ENCODE peak calls at places on chromosome 16, in ten cellular contexts. Z is suprapubic skin, L is A549, X is uterus, Y is heart left ventricle, S is sigmoid colon, O is adrenal gland, W is lower leg skin, K is HCT116, A is tibial nerve. D is an unnamed sample.

GRCh38 chr16:4980691-4981090 is 22.6 kb downstream of the SEC14L5 start:
- DNase-seq in Z (no peak), L (no peak), X (no peak), Y (no peak), S (no peak), O (no peak), W (no peak), K (no peak), A (no peak), D (no peak)

GRCh38 chr16:15046692-15047376 is 9.0 kb downstream of the NTAN1 start:
- DNase-seq in Z (no peak), L (peak), X (no peak), Y (no peak), S (no peak), O (no peak), W (no peak), K (no peak), A (no peak), D (no peak)

GRCh38 chr16:54821731-54822130 is 108.9 kb upstream of the IRX5 start:
- DNase-seq in Z (no peak), L (no peak), X (no peak), Y (no peak), S (no peak), O (no peak), W (no peak), K (no peak), A (no peak), D (no peak)

GRCh38 chr16:50430076-50430475 is 61.3 kb upstream of the BRD7 start:
- DNase-seq in Z (no peak), L (no peak), X (no peak), Y (no peak), S (no peak), O (no peak), W (no peak), K (no peak), A (no peak), D (no peak)

GRCh38 chr16:87765473-87765775 is 362 bp downstream of the KLHDC4 start:
- DNase-seq in Z (no peak), L (no peak), X (no peak), Y (no peak), S (no peak), O (no peak), W (no peak), K (no peak), A (no peak), D (peak)

GRCh38 chr16:3722508-3722907 is 5.2 kb upstream of the TRAP1 start:
- DNase-seq in Z (no peak), L (no peak), X (no peak), Y (no peak), S (no peak), O (no peak), W (no peak), K (no peak), A (no peak), D (no peak)

GRCh38 chr16:89330177-89330856 is 112.8 kb downstream of the ZNF778 start:
- DNase-seq in Z (no peak), L (peak), X (no peak), Y (no peak), S (no peak), O (no peak), W (no peak), K (peak), A (no peak), D (peak)

GRCh38 chr16:48231675-48232214 is 12.4 kb upstream of the LONP2 start:
- DNase-seq in Z (no peak), L (peak), X (peak), Y (no peak), S (no peak), O (peak), W (no peak), K (peak), A (no peak), D (peak)

GRCh38 chr16:88773812-88774291 is 11.2 kb downstream of the PIEZO1 start:
- DNase-seq in Z (no peak), L (no peak), X (no peak), Y (no peak), S (peak), O (peak), W (no peak), K (no peak), A (no peak), D (peak)

GRCh38 chr16:56936491-56936890 is 4.5 kb downstream of the HERPUD1 start:
- DNase-seq in Z (no peak), L (no peak), X (no peak), Y (no peak), S (no peak), O (no peak), W (no peak), K (no peak), A (no peak), D (no peak)

GRCh38 chr16:56933266-56933619 is 1.3 kb downstream of the HERPUD1 start:
- DNase-seq in Z (no peak), L (no peak), X (no peak), Y (no peak), S (peak), O (no peak), W (no peak), K (no peak), A (no peak), D (no peak)

GRCh38 chr16:56935201-56935600 is 3.3 kb downstream of the HERPUD1 start:
- DNase-seq in Z (no peak), L (no peak), X (no peak), Y (no peak), S (no peak), O (no peak), W (no peak), K (no peak), A (no peak), D (no peak)

GRCh38 chr16:56932588-56933265 is 785 bp downstream of the HERPUD1 start:
- DNase-seq in Z (peak), L (peak), X (peak), Y (peak), S (peak), O (peak), W (peak), K (peak), A (peak), D (peak)

GRCh38 chr16:56933828-56934598 is 2.1 kb downstream of the HERPUD1 start:
- DNase-seq in Z (no peak), L (no peak), X (no peak), Y (no peak), S (no peak), O (no peak), W (no peak), K (no peak), A (no peak), D (no peak)
- TF ChIP-seq POLR2A in Z (no peak), L (no peak), X (no peak), Y (no peak), S (no peak), O (no peak), W (no peak), K (no peak), A (no peak), D (no peak)

DNA sequence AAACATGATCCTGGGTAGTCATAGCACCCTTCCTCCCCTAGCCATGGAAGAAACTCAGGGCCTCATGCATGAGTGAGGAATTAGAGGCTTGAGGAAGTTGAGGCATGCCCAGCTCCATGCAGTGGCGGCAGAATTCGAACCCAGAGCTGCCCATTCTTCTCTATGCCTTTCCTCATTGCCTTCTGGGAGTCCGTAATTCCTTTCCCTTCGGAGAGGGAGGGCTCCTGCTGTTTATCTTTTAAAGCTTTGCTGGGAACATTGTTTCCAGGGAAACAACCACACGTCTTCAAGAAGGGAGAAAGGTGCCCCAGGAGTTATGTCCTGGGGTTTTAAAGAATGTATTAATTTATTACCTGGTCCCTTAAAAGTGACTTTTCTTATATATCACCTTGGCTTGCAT is 8.5 kb downstream of the CRISPLD2 start:
- DNase-seq in Z (no peak), L (no peak), X (no peak), Y (no peak), S (no peak), O (no peak), W (no peak), K (no peak), A (no peak), D (no peak)
- TF ChIP-seq POLR2A in Z (no peak), L (no peak), X (no peak), Y (no peak), S (no peak), O (no peak), W (no peak), K (no peak), A (no peak), D (no peak)

GRCh38 chr16:679808-680624 is at the start of gene STUB1:
- DNase-seq in Z (peak), L (peak), X (peak), Y (peak), S (peak), O (peak), W (peak), K (peak), A (peak), D (peak)
- TF ChIP-seq POLR2A in Z (peak), L (peak), X (peak), Y (peak), S (no peak), O (peak), W (peak), K (peak), A (peak), D (peak)

DNA sequence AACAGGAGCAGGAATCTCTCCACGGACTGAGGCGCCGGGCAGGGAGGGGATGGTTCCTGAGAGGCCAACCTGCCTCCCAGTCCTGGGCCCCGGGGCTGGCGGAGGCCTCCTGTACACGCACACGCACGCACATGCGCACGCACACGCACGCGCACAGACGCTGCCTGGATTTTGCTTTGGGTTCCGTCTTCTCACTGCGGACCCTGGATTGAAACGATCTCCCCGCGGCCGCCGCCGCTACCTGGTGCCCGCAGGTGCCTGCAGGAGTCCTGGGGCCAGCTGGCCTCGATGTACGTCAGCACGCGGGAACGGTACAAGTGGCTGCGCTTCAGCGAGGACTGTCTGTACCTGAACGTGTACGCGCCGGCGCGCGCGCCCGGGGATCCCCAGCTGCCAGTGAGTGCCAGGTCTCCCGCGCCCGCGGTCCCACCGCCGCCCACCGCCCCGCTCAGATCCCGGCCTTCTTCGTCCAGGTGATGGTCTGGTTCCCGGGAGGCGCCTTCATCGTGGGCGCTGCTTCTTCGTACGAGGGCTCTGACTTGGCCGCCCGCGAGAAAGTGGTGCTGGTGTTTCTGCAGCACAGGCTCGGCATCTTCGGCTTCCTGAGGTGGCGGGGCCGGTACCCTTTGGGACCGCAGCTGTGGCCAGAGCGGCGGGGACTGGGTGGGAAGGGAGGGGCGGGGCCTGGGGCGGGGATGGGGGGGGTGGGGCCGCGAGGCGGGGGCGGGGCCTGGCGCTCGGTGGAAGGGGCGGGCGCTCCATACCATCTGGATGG is 12.2 kb downstream of the CES4A start:
- DNase-seq in Z (peak), L (no peak), X (peak), Y (peak), S (peak), O (peak), W (peak), K (no peak), A (peak), D (no peak)
- TF ChIP-seq POLR2A in Z (no peak), L (peak), X (peak), Y (peak), S (no peak), O (no peak), W (no peak), K (no peak), A (peak), D (no peak)

DNA sequence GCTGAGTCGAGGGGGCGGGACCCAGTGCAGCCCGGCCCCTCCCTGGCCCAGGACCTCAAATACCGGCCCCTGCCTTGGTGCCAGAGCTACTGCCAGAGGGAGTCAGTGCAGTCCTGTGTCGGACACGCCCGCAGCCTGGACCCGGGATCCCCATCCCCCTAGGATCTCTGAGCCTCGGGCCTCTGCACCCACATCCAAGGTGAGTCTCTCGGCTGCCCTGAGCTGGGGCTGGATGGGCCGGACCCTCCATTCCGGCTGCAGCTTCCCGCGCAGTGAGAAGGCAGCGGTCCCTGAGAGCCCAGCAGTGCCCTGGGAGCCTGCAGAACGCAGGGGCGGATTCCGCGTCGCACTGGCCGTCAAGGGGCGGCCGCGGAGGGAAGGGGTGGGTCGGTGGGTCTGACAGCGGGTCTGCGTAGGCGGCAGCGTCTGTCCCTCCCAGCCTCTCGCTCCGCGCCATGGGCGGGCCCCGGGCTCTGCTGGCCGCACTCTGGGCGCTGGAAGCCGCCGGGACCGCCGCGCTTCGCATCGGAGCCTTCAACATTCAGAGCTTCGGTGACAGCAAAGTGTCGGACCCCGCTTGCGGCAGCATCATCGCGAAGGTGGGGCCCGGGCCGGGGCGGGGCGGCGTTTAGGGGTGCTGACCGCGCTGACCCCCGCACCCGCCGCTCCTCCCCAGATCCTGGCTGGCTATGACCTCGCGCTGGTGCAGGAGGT is at the start of gene DNASE1L2:
- DNase-seq in Z (peak), L (peak), X (no peak), Y (no peak), S (peak), O (no peak), W (no peak), K (no peak), A (no peak), D (no peak)
- TF ChIP-seq POLR2A in Z (no peak), L (peak), X (no peak), Y (no peak), S (no peak), O (no peak), W (no peak), K (no peak), A (no peak), D (no peak)

GRCh38 chr16:56931769-56932587 is at the start of gene HERPUD1:
- DNase-seq in Z (peak), L (peak), X (peak), Y (peak), S (peak), O (peak), W (peak), K (peak), A (peak), D (peak)
- TF ChIP-seq POLR2A in Z (peak), L (peak), X (peak), Y (peak), S (peak), O (peak), W (peak), K (peak), A (peak), D (peak)

GRCh38 chr16:67199011-67199807 is at the start of gene ELMO3:
- DNase-seq in Z (no peak), L (no peak), X (no peak), Y (no peak), S (no peak), O (no peak), W (no peak), K (no peak), A (no peak), D (no peak)
- TF ChIP-seq POLR2A in Z (no peak), L (no peak), X (no peak), Y (no peak), S (no peak), O (no peak), W (no peak), K (peak), A (no peak), D (no peak)

GRCh38 chr16:11587643-11588247 is 1.0 kb upstream of the LITAF start:
- DNase-seq in Z (no peak), L (no peak), X (no peak), Y (no peak), S (no peak), O (no peak), W (no peak), K (no peak), A (no peak), D (no peak)

GRCh38 chr16:11585460-11586374 is 1.0 kb downstream of the LITAF start:
- DNase-seq in Z (peak), L (peak), X (peak), Y (peak), S (no peak), O (peak), W (no peak), K (no peak), A (no peak), D (no peak)

GRCh38 chr16:11586375-11586855 is 304 bp downstream of the LITAF start:
- DNase-seq in Z (no peak), L (no peak), X (no peak), Y (no peak), S (no peak), O (no peak), W (no peak), K (no peak), A (no peak), D (no peak)

GRCh38 chr16:11588321-11589244 is 1.9 kb upstream of the LITAF start:
- DNase-seq in Z (no peak), L (no peak), X (no peak), Y (no peak), S (no peak), O (no peak), W (no peak), K (no peak), A (no peak), D (no peak)

DNA sequence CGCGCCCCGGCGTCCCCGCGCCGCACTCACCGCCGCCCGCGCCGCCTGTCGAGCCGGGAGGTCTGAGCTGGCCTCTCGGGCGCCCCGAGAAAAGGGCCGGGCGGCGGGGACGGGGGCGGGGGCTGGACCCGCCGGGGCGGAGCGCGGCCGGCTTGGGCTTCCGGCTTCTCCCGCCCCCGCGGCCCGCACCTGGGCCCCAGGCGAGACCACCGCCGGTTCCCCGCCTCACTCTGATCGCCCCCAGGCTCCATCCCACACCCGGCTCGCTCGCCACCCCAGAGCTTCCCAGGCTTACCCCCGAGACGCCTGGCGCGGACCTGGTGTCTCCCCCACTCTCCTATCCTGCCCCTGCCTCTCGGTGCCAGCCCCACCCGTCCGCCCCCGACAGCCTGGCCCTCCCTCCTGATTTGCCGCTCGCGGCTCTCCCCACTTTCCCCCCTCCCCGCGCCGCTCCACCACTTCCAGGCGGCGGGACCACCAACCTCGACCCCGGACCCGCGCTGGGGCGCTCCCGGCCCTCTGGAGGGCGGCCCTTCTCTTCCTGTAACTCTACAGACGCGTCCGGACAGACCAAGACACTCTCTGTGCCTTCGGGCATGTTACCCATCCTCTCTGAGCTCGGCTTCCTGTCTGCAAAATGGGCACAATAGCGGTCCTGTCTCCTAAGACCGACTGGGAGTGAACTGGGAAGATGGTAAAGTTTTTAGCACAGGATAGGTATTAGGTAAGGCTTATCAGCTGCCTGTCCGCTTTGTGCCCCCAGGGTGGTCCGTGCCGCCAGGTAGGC is at the start of gene LITAF:
- DNase-seq in Z (peak), L (peak), X (peak), Y (peak), S (peak), O (peak), W (no peak), K (no peak), A (peak), D (peak)
- TF ChIP-seq POLR2A in Z (no peak), L (peak), X (peak), Y (peak), S (no peak), O (peak), W (peak), K (peak), A (peak), D (peak)

DNA sequence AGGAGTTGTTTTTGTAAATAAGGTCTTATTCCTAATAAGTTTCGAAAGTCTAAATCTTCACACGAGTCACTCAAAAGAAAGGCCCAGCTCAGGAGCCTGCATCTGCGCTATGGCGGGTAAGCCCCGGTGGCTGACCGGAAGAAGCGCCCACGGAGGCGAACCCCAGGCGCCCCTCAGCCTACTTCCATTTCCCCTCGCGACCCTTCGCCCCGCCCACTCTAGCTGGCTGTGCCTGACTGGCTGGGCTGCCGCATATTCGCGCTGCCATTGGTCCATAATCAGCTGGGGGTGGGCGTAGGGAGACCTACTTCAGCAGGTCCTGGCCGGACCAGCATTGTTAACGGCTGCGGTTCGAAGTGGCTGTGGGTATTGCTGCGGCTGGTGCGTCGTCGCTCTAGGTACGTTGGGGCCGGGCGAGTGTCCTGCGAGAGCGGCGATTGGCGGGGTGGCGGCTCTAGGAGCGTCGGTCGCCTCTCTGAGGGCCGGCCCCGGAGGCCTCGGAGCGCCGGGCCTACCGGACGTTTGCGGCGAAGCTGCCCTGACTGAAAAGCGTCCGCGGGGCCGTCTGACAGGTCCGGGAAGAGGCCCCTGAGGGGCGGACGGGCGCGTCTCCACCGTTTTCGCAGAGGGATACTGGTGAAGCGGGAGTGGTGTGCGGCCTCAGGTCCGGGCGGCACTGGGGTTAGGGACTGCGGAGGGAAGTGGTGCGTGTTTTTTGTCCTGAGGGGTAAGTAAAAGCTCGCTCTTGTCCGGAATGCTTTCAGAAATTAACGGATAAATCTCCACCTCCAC is at the start of gene ATF7IP2:
- DNase-seq in Z (peak), L (peak), X (peak), Y (peak), S (peak), O (peak), W (peak), K (peak), A (peak), D (no peak)
- TF ChIP-seq POLR2A in Z (no peak), L (peak), X (no peak), Y (peak), S (peak), O (peak), W (no peak), K (peak), A (peak), D (no peak)